ENCODE peak calls at places on chromosomes 3 and 15, in five cellular contexts. One of them, this sample, is unnamed.

GRCh38 chr3:12995389-12996180 is 77.6 kb downstream of the IQSEC1 start:
- DNase-seq in coronary artery: no peak
- DNase-seq in ovary: no peak
- DNase-seq in A673: no peak
- DNase-seq in dorsolateral prefrontal cortex: no peak
- DNase-seq in this sample: no peak

GRCh38 chr15:51935466-51936118 is 36.0 kb downstream of the LEO1 start:
- DNase-seq in A673: no peak
- DNase-seq in ovary: no peak
- DNase-seq in dorsolateral prefrontal cortex: no peak
- DNase-seq in coronary artery: no peak
- DNase-seq in this sample: no peak

GRCh38 chr3:107946700-107947099 is 144.1 kb downstream of the CD47 start:
- DNase-seq in A673: no peak
- DNase-seq in coronary artery: no peak
- DNase-seq in dorsolateral prefrontal cortex: no peak
- DNase-seq in ovary: no peak
- DNase-seq in this sample: no peak

GRCh38 chr3:12424635-12425319 is 59.5 kb upstream of the TSEN2 start:
- DNase-seq in A673: no peak
- DNase-seq in dorsolateral prefrontal cortex: no peak
- DNase-seq in ovary: no peak
- DNase-seq in coronary artery: no peak
- DNase-seq in this sample: no peak

GRCh38 chr15:66771351-66771650 is 69.3 kb downstream of the SMAD6 start:
- DNase-seq in ovary: no peak
- DNase-seq in coronary artery: no peak
- DNase-seq in A673: no peak
- DNase-seq in dorsolateral prefrontal cortex: no peak
- DNase-seq in this sample: no peak

GRCh38 chr3:185739264-185739701 is 85.6 kb downstream of the IGF2BP2 start:
- DNase-seq in A673: no peak
- DNase-seq in ovary: no peak
- DNase-seq in dorsolateral prefrontal cortex: no peak
- DNase-seq in coronary artery: no peak
- DNase-seq in this sample: no peak

GRCh38 chr15:57384816-57385215 is 8.5 kb downstream of the CGNL1 start:
- DNase-seq in coronary artery: no peak
- DNase-seq in dorsolateral prefrontal cortex: no peak
- DNase-seq in A673: no peak
- DNase-seq in ovary: no peak
- DNase-seq in this sample: no peak

GRCh38 chr3:31039145-31039544 is 144.7 kb upstream of the GADL1 start:
- DNase-seq in ovary: no peak
- DNase-seq in coronary artery: no peak
- DNase-seq in A673: peak
- DNase-seq in dorsolateral prefrontal cortex: no peak
- DNase-seq in this sample: no peak

GRCh38 chr15:74262635-74263034 is 26.5 kb downstream of the CCDC33 start:
- DNase-seq in coronary artery: no peak
- DNase-seq in ovary: no peak
- DNase-seq in dorsolateral prefrontal cortex: no peak
- DNase-seq in A673: no peak
- DNase-seq in this sample: no peak

GRCh38 chr15:87604857-87605446 is 651.6 kb downstream of the NTRK3 start:
- DNase-seq in ovary: no peak
- DNase-seq in coronary artery: no peak
- DNase-seq in A673: peak
- DNase-seq in dorsolateral prefrontal cortex: no peak
- DNase-seq in this sample: peak

GRCh38 chr15:43939070-43939469 is 112.3 kb downstream of the WDR76 start:
- DNase-seq in dorsolateral prefrontal cortex: no peak
- DNase-seq in coronary artery: no peak
- DNase-seq in ovary: no peak
- DNase-seq in A673: peak
- DNase-seq in this sample: no peak

GRCh38 chr3:170222647-170223541 is 670 bp downstream of the PRKCI start:
- DNase-seq in dorsolateral prefrontal cortex: no peak
- DNase-seq in coronary artery: peak
- DNase-seq in A673: peak
- DNase-seq in ovary: peak
- DNase-seq in this sample: peak

GRCh38 chr3:157081681-157082210 is 78.2 kb downstream of the CCNL1 start:
- DNase-seq in A673: peak
- DNase-seq in dorsolateral prefrontal cortex: peak
- DNase-seq in coronary artery: peak
- DNase-seq in ovary: peak
- DNase-seq in this sample: peak

GRCh38 chr15:78059110-78059839 is 18.2 kb downstream of the TBC1D2B start:
- DNase-seq in coronary artery: no peak
- DNase-seq in dorsolateral prefrontal cortex: no peak
- DNase-seq in A673: no peak
- DNase-seq in ovary: no peak
- DNase-seq in this sample: no peak

GRCh38 chr3:23743141-23743784 is 62.5 kb upstream of the UBE2E1 start:
- DNase-seq in coronary artery: no peak
- DNase-seq in dorsolateral prefrontal cortex: no peak
- DNase-seq in ovary: no peak
- DNase-seq in A673: no peak
- DNase-seq in this sample: no peak
- H3K4me3 ChIP-seq in coronary artery: no peak
- H3K4me3 ChIP-seq in dorsolateral prefrontal cortex: no peak
- H3K4me3 ChIP-seq in ovary: no peak
- H3K4me3 ChIP-seq in A673: no peak
- H3K4me3 ChIP-seq in this sample: no peak

GRCh38 chr3:59812188-59812587 is 762.4 kb upstream of the CFAP20DC start:
- DNase-seq in dorsolateral prefrontal cortex: no peak
- DNase-seq in ovary: no peak
- DNase-seq in A673: no peak
- DNase-seq in coronary artery: no peak
- DNase-seq in this sample: no peak
- H3K4me3 ChIP-seq in dorsolateral prefrontal cortex: no peak
- H3K4me3 ChIP-seq in ovary: no peak
- H3K4me3 ChIP-seq in A673: no peak
- H3K4me3 ChIP-seq in coronary artery: no peak
- H3K4me3 ChIP-seq in this sample: no peak

GRCh38 chr15:56342653-56343052 is 22.6 kb upstream of the TEX9 start:
- DNase-seq in ovary: no peak
- DNase-seq in A673: no peak
- DNase-seq in dorsolateral prefrontal cortex: no peak
- DNase-seq in coronary artery: no peak
- DNase-seq in this sample: no peak

GRCh38 chr15:56339594-56339993 is 25.6 kb upstream of the TEX9 start:
- DNase-seq in coronary artery: no peak
- DNase-seq in ovary: no peak
- DNase-seq in dorsolateral prefrontal cortex: no peak
- DNase-seq in A673: peak
- DNase-seq in this sample: no peak

GRCh38 chr15:56341201-56341600 is 24.0 kb upstream of the TEX9 start:
- DNase-seq in A673: no peak
- DNase-seq in dorsolateral prefrontal cortex: no peak
- DNase-seq in ovary: no peak
- DNase-seq in coronary artery: no peak
- DNase-seq in this sample: no peak

GRCh38 chr15:56346414-56346813 is 18.8 kb upstream of the TEX9 start:
- DNase-seq in A673: no peak
- DNase-seq in dorsolateral prefrontal cortex: no peak
- DNase-seq in ovary: no peak
- DNase-seq in coronary artery: no peak
- DNase-seq in this sample: no peak

DNA sequence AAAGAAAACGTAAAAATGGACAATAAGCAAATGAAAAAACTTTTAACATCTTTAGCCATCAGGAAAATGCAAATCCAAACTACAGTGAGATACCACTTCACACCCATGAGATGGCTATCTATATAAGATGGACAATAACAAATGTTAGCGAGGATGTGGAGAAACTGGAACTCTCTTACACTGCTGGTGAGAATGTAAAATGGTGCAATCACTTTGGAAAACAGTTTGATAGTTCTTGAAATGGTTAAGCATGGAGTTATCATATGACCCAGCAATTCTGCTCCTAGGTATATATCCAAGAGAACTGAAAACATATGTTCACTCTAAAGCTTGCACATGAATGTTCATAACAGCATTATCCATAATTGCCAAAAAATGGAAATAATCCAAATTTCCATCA is 21.3 kb upstream of the TEX9 start:
- DNase-seq in A673: no peak
- DNase-seq in coronary artery: no peak
- DNase-seq in ovary: no peak
- DNase-seq in dorsolateral prefrontal cortex: no peak
- DNase-seq in this sample: no peak
- H3K4me3 ChIP-seq in A673: no peak
- H3K4me3 ChIP-seq in coronary artery: no peak
- H3K4me3 ChIP-seq in ovary: no peak
- H3K4me3 ChIP-seq in dorsolateral prefrontal cortex: no peak
- H3K4me3 ChIP-seq in this sample: no peak

GRCh38 chr3:174538116-174538515 is 321.0 kb upstream of the NAALADL2 start:
- DNase-seq in coronary artery: no peak
- DNase-seq in A673: no peak
- DNase-seq in ovary: no peak
- DNase-seq in dorsolateral prefrontal cortex: no peak
- DNase-seq in this sample: no peak

GRCh38 chr3:174540536-174540935 is 318.6 kb upstream of the NAALADL2 start:
- DNase-seq in coronary artery: no peak
- DNase-seq in dorsolateral prefrontal cortex: no peak
- DNase-seq in A673: no peak
- DNase-seq in ovary: no peak
- DNase-seq in this sample: no peak

GRCh38 chr3:174536319-174536718 is 322.8 kb upstream of the NAALADL2 start:
- DNase-seq in ovary: no peak
- DNase-seq in dorsolateral prefrontal cortex: no peak
- DNase-seq in A673: no peak
- DNase-seq in coronary artery: no peak
- DNase-seq in this sample: no peak

GRCh38 chr3:174541708-174542107 is 317.4 kb upstream of the NAALADL2 start:
- DNase-seq in A673: no peak
- DNase-seq in ovary: no peak
- DNase-seq in coronary artery: no peak
- DNase-seq in dorsolateral prefrontal cortex: no peak
- DNase-seq in this sample: no peak

DNA sequence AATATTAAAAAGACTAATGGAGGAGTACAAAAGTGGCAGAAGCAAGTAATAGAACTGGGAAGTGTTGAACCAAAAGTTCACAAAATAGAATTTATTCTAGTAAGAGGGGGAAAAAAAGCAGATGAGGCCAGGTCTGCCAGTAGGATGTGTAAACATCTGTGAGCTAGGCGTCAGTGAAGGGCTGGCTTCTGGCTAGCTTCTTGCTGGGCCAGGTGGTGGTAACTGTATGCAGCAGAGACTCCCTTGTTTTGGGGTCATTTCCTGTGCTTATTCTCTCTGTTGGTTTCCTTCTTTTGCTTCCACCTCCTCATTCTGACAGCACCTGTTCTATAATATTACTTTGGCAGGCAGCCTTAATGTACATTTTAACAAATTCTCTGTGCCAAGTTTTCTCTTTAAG is 319.1 kb upstream of the NAALADL2 start:
- DNase-seq in A673: no peak
- DNase-seq in coronary artery: no peak
- DNase-seq in dorsolateral prefrontal cortex: no peak
- DNase-seq in ovary: no peak
- DNase-seq in this sample: peak
- H3K4me3 ChIP-seq in A673: no peak
- H3K4me3 ChIP-seq in coronary artery: no peak
- H3K4me3 ChIP-seq in dorsolateral prefrontal cortex: no peak
- H3K4me3 ChIP-seq in ovary: no peak
- H3K4me3 ChIP-seq in this sample: no peak

GRCh38 chr15:36808401-36809160 is 229.2 kb downstream of the CDIN1 start:
- DNase-seq in dorsolateral prefrontal cortex: no peak
- DNase-seq in coronary artery: no peak
- DNase-seq in ovary: no peak
- DNase-seq in A673: no peak
- DNase-seq in this sample: no peak
- H3K4me3 ChIP-seq in dorsolateral prefrontal cortex: no peak
- H3K4me3 ChIP-seq in coronary artery: no peak
- H3K4me3 ChIP-seq in ovary: no peak
- H3K4me3 ChIP-seq in A673: no peak
- H3K4me3 ChIP-seq in this sample: no peak

GRCh38 chr15:99929266-99929665 is 196.0 kb upstream of the LYSMD4 start:
- DNase-seq in A673: no peak
- DNase-seq in ovary: no peak
- DNase-seq in coronary artery: no peak
- DNase-seq in dorsolateral prefrontal cortex: no peak
- DNase-seq in this sample: no peak
- H3K4me3 ChIP-seq in A673: peak
- H3K4me3 ChIP-seq in ovary: no peak
- H3K4me3 ChIP-seq in coronary artery: no peak
- H3K4me3 ChIP-seq in dorsolateral prefrontal cortex: no peak
- H3K4me3 ChIP-seq in this sample: no peak